ENCODE peak calls at places on chromosomes 3 and 15, in four cellular contexts. Q, A, S and Z are unnamed samples.

GRCh38 chr15:101175396-101175795 is 76.5 kb downstream of the CHSY1 start:
- DNase-seq in Q (no peak), A (no peak), S (no peak), Z (no peak)

GRCh38 chr3:4508048-4508981 is 15.2 kb downstream of the ITPR1 start:
- DNase-seq in Q (no peak), A (no peak), S (no peak), Z (no peak)

GRCh38 chr3:195154793-195155535 is 116.0 kb downstream of the XXYLT1 start:
- DNase-seq in Q (peak), A (peak), S (no peak), Z (peak)

GRCh38 chr3:13718437-13718836 is 161.4 kb downstream of the WNT7A start:
- DNase-seq in Q (no peak), A (no peak), S (no peak), Z (no peak)

GRCh38 chr15:32669870-32670623 is 28.5 kb downstream of the SCG5 start:
- DNase-seq in Q (no peak), A (peak), S (no peak), Z (peak)

GRCh38 chr15:101429646-101430045 is 59.9 kb downstream of the PCSK6 start:
- DNase-seq in Q (no peak), A (no peak), S (no peak), Z (no peak)

GRCh38 chr15:80418892-80419537 is 14.8 kb downstream of the ARNT2 start:
- DNase-seq in Q (no peak), A (no peak), S (no peak), Z (peak)

GRCh38 chr3:106719583-106719982 is 657.7 kb upstream of the CCDC54 start:
- DNase-seq in Q (no peak), A (no peak), S (no peak), Z (no peak)

GRCh38 chr3:132380979-132381944 is 36.0 kb upstream of the DNAJC13 start:
- DNase-seq in Q (no peak), A (no peak), S (no peak), Z (no peak)

GRCh38 chr3:17639765-17640164 is 102.7 kb downstream of the TBC1D5 start:
- DNase-seq in Q (peak), A (no peak), S (no peak), Z (no peak)

GRCh38 chr15:82317091-82317489 is 32.2 kb downstream of the GOLGA6L10 start:
- DNase-seq in Q (no peak), A (no peak), S (no peak), Z (no peak)

GRCh38 chr3:9649791-9650521 is 651 bp downstream of the MTMR14 start:
- DNase-seq in Q (no peak), A (no peak), S (no peak), Z (no peak)

GRCh38 chr3:107283948-107284347 is 93.3 kb upstream of the CCDC54 start:
- DNase-seq in Q (peak), A (no peak), S (no peak), Z (no peak)

GRCh38 chr3:125318859-125319258 is 56.3 kb downstream of the ZNF148 start:
- DNase-seq in Q (no peak), A (no peak), S (no peak), Z (no peak)

GRCh38 chr3:134369231-134369741 is 5.0 kb downstream of the AMOTL2 start:
- DNase-seq in Q (no peak), A (no peak), S (no peak), Z (peak)

GRCh38 chr3:127786358-127787070 is 35.8 kb downstream of the MGLL start:
- DNase-seq in Q (no peak), A (peak), S (no peak), Z (peak)

GRCh38 chr3:39146611-39147373 is 6.6 kb downstream of the CSRNP1 start:
- DNase-seq in Q (peak), A (peak), S (peak), Z (peak)

GRCh38 chr3:53884623-53885022 is 2.7 kb upstream of the ACTR8 start:
- DNase-seq in Q (no peak), A (no peak), S (no peak), Z (no peak)

GRCh38 chr3:11178421-11178820 is 24.1 kb downstream of the HRH1 start:
- DNase-seq in Q (no peak), A (no peak), S (no peak), Z (no peak)

GRCh38 chr3:15467227-15468181 is 40.1 kb downstream of the EAF1 start:
- DNase-seq in Q (no peak), A (no peak), S (no peak), Z (no peak)

GRCh38 chr3:69698728-69699127 is 40.5 kb upstream of the MITF start:
- DNase-seq in Q (no peak), A (no peak), S (no peak), Z (no peak)

GRCh38 chr15:60590935-60591490 is 112.1 kb upstream of the ICE2 start:
- DNase-seq in Q (no peak), A (peak), S (peak), Z (peak)

GRCh38 chr3:182909318-182910040 is 70.9 kb downstream of the DCUN1D1 start:
- DNase-seq in Q (peak), A (no peak), S (no peak), Z (peak)

GRCh38 chr3:171213907-171214306 is 187.4 kb upstream of the SLC2A2 start:
- DNase-seq in Q (no peak), A (no peak), S (no peak), Z (no peak)